ENCODE peak calls at places on chromosome 4, in six cellular contexts. Q is AG10803; Z is sciatic nerve; C is activated gamma-delta T cell; T is HCEC 1CT; U is stimulated activated CD4-positive, alpha-beta T cell treated with anti-CD3 and anti-CD28 coated beads, Interleukin-12 subunit alpha, Interleukin-12 subunit beta, amount 100 ng/mL, for 48 hours. G is an unnamed sample.

GRCh38 chr4:125726121-125726520 is 411.4 kb downstream of the FAT4 start:
- DNase-seq in Q (no peak), Z (no peak), C (no peak), T (no peak), U (no peak), G (no peak)

GRCh38 chr4:111905511-111905910 is 239.7 kb upstream of the FAM241A start:
- DNase-seq in Q (no peak), Z (no peak), C (no peak), T (no peak), U (no peak), G (no peak)

GRCh38 chr4:70715097-70715496 is 6.7 kb upstream of the RUFY3 start:
- DNase-seq in Q (peak), Z (no peak), C (no peak), T (no peak), U (no peak), G (no peak)

GRCh38 chr4:8185280-8185679 is 13.8 kb upstream of the SH3TC1 start:
- DNase-seq in Q (peak), Z (no peak), C (no peak), T (peak), U (no peak), G (peak)

GRCh38 chr4:183504930-183505555 is at the start of gene ING2:
- DNase-seq in Q (peak), Z (peak), C (peak), T (peak), U (peak), G (no peak)

GRCh38 chr4:147049940-147050852 is 104.5 kb upstream of the TTC29 start:
- DNase-seq in Q (peak), Z (no peak), C (no peak), T (no peak), U (no peak), G (no peak)

GRCh38 chr4:180828455-180829018 is 1414.7 kb upstream of the TENM3 start:
- DNase-seq in Q (peak), Z (no peak), C (no peak), T (peak), U (no peak), G (peak)

GRCh38 chr4:155679343-155679742 is 12.7 kb downstream of the GUCY1A1 start:
- DNase-seq in Q (no peak), Z (no peak), C (no peak), T (peak), U (no peak), G (no peak)

GRCh38 chr4:134365852-134366251 is 164.3 kb upstream of the PABPC4L start:
- DNase-seq in Q (peak), Z (no peak), C (no peak), T (peak), U (no peak), G (peak)

GRCh38 chr4:110092646-110093045 is 105.8 kb downstream of the ELOVL6 start:
- DNase-seq in Q (no peak), Z (no peak), C (no peak), T (no peak), U (no peak), G (no peak)

G was measured in HS-5.